ENCODE peak calls at places on chromosome 2, in four cellular contexts. E, B, X and L are unnamed samples.
A peak's percentile ranks its signal among the peaks of the same experiment; 100 is the strongest.

GRCh38 chr2:239357954-239358754 is 42.7 kb downstream of the HDAC4 start:
- DNase-seq in E (no peak), B (peak; percentile 18), X (peak; percentile 71), L (no peak)

GRCh38 chr2:9178110-9178904 is 28.3 kb upstream of the ASAP2 start:
- DNase-seq in E (peak; percentile 50), B (no peak), X (no peak), L (no peak)

GRCh38 chr2:24122356-24123211 is 550 bp downstream of the PFN4 start:
- DNase-seq in E (no peak), B (no peak), X (no peak), L (no peak)

GRCh38 chr2:189441709-189442074 is 418 bp downstream of the WDR75 start:
- DNase-seq in E (no peak), B (no peak), X (no peak), L (peak; percentile 58)

GRCh38 chr2:164514491-164514890 is 106.8 kb downstream of the GRB14 start:
- DNase-seq in E (no peak), B (no peak), X (no peak), L (no peak)

GRCh38 chr2:41877114-41877513 is 170.7 kb upstream of the PKDCC start:
- DNase-seq in E (no peak), B (no peak), X (no peak), L (no peak)

GRCh38 chr2:195488567-195488966 is 168.5 kb upstream of the SLC39A10 start:
- DNase-seq in E (no peak), B (no peak), X (no peak), L (peak; percentile 17)

GRCh38 chr2:120747281-120747680 is 11.6 kb downstream of the GLI2 start:
- DNase-seq in E (no peak), B (no peak), X (no peak), L (no peak)

GRCh38 chr2:42117923-42118758 is 51.0 kb upstream of the EML4 start:
- DNase-seq in E (no peak), B (no peak), X (no peak), L (no peak)

GRCh38 chr2:205755923-205756322 is 73.6 kb downstream of the NRP2 start:
- DNase-seq in E (no peak), B (no peak), X (no peak), L (no peak)

GRCh38 chr2:171432969-171433762 is 624 bp downstream of the METTL8 start:
- DNase-seq in E (peak; percentile 72), B (no peak), X (no peak), L (peak; percentile 78)
- TF ChIP-seq POLR2A in E (no peak), B (no peak), X (no peak), L (no peak)

GRCh38 chr2:127701193-127701650 is at the start of gene SFT2D3:
- DNase-seq in E (peak; percentile 95), B (peak; percentile 87), X (peak; percentile 95), L (peak; percentile 95)
- TF ChIP-seq POLR2A in E (peak; percentile 96), B (peak; percentile 77), X (peak; percentile 98), L (peak; percentile 99)

DNA sequence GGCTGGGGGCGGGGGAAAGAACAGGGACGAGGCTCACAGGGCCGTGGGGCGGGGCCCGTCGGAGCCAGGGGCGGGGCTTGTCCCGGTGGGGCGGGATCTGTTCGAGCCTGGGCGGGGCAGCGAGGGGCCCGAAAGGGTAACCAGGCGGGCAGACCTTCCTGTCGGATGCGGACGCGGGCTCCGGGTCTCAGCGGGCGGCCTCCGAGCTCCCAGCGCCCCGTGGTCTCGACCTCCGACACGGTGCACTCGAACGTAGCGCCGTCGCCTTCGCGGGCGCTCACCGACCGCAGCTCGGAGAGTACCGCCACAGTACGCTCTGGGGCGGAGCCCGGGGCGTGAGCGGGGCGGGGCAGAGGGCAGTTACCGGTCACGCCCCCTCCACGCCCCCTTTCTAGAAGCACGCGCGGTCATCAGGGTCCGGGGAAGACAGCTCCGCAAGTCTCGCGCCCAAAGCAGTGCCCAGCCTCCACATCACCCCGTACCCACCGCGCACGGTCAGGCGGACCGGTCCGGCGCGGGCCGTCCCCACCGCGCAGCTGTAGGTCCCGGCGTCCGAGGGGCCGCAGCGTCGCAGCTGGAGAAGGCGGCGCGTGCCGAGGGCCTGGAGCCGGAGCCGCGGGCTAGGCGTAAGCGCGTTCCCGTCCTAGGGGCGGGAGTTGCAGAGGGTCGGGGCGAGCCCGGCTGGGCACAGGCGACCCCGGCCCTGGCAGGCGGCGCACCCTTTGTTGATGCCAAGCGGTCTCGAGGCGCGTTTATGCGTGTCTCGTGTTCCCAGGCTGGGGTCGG is 8.7 kb downstream of the TMEM198 start:
- DNase-seq in E (peak; percentile 90), B (peak; percentile 90), X (peak; percentile 86), L (peak; percentile 88)
- TF ChIP-seq POLR2A in E (no peak), B (no peak), X (no peak), L (no peak)

DNA sequence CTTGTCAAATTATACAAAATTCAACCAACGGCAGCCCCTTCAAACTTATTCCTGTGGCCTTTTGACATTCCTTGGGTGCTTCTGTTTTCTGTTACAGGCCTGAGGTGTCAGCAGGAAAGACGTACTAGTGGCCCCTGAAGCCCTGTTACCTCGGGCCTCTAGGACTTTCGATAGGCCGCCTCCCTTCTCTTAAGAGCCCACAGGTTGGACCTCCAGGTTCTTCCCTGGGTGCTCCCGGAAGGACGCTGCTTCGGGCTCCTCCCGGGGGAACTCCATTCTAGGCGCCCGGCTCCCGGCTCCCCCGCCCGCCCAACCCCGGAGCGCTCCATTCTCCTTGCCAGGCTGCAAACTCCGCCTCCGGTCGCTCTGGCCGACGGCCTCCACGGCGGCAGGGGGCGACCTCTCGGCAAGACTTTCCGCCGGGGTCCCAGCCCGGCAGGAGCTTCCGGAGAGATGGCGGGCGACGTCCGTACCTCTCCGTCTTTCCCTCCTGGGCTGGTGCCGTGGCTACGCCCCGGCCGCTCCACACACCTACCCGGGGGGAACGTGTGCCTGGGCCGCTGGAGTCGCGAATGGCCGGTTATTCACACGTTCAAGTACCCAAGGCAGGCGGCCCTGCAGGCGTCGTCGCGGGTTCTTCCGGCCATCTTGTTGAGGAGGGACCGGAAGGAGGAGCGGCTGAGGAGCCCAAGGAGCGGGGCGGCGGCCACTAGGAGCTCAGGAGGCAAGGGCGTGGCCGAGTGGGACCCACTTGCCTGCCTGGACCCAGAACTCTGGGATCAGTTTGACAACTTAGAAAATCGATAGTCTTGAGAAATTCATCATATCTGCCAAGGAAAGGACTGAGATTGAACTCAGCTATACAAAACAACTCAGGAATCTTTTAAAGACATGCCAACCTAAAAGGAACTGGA is 27.5 kb downstream of the BOLA3 start:
- DNase-seq in E (peak; percentile 89), B (peak; percentile 62), X (peak; percentile 77), L (peak; percentile 91)
- TF ChIP-seq POLR2A in E (peak; percentile 47), B (no peak), X (no peak), L (peak; percentile 57)

DNA sequence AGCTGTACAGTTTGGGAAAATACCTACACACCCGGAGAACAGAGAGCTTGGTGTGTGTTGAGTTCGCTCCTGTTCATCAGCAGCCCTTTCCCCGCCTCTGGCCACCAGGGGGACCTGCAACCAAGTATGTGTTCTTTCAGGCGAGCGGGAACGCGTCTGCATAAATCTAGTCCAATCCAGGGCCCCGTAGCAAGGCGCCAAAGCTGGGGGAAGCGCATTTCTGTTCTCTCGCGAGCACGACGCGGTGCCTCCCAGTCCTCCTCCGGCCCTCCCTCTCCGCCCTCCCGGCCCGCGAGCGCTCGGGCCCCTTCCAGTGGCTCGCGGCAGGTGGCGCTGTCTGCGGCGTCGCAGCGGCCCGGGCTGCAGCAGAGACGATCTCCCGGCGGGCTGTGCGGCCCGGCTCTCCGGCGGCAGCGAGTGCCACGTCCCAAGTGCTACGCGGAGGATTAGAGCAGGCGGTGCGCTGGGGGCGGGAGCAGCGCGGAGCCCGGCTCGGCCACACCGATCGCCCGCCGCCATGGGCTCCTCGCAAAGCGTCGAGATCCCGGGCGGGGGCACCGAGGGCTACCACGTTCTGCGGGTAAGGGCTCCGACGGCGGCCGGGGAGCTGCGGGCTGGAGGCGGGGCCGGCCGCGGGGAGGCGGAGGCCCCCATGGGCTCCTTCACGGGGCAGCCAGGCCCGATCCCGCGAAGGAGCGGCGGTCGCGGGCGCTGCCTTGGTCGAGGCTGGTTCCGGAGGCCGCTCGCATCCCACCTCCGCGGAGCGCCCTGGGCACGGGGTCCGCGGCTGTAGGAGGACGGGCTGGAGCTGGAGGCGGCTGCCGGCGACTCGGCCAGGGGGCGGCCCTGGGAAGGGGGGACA is at the start of gene GORASP2:
- DNase-seq in E (peak; percentile 98), B (peak; percentile 99), X (peak; percentile 99), L (peak; percentile 99)
- TF ChIP-seq POLR2A in E (peak; percentile 90), B (peak; percentile 70), X (peak; percentile 95), L (peak; percentile 86)

DNA sequence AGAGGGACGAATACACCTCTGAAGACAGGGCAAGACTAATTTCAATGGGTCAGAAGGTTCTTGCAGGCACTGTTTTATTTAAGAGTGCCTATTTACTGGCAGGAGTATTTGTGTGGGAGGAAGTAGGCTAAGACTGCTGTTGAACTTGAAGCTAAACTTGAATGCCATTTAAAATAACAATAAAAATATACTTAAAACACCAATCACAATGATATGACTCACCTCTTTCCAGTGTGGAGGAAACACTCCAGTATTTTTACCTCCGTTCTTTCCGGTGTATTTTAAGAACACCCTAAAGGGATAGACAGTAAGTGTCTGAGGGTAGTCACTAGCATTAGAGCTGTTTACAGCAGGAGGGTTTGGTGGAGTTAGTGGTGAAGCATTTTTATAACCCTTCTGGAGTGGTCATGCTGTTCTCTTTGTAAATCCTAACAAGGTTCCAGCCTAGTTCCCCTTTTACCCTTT is 9.6 kb upstream of the HOXD1 start:
- DNase-seq in E (no peak), B (no peak), X (no peak), L (no peak)
- TF ChIP-seq POLR2A in E (no peak), B (no peak), X (no peak), L (no peak)

GRCh38 chr2:8090748-8091700 is 590.8 kb upstream of the ID2 start:
- DNase-seq in E (peak; percentile 17), B (peak; percentile 29), X (no peak), L (peak; percentile 67)
- TF ChIP-seq POLR2A in E (no peak), B (no peak), X (no peak), L (no peak)